ENCODE peak calls at places on chromosome 16, in nine cellular contexts. Z is NCI-H524; Q is GM04504; F is pons; B is GM13977; P is NCI-H774; J is endothelial cell; K is activated CD4-positive, alpha-beta T cell treated with anti-CD3 and anti-CD28 coated beads, Interleukin-2, amount 50 U/mL, for 1 hour; N is nephron progenitor cell. H is an unnamed sample.

GRCh38 chr16:50735629-50736122 is 6.2 kb upstream of the CYLD start:
- DNase-seq in F (peak), K (no peak), B (peak), P (no peak), J (no peak), Z (no peak), N (no peak), Q (no peak), H (peak)

GRCh38 chr16:58862334-58863024 is 128.4 kb upstream of the GOT2 start:
- DNase-seq in N (no peak), Q (no peak), P (no peak), K (no peak), J (no peak), B (no peak), Z (no peak), F (no peak), H (no peak)

GRCh38 chr16:72689851-72690250 is 358.1 kb downstream of the ZFHX3 start:
- DNase-seq in K (no peak), N (no peak), B (no peak), J (no peak), P (no peak), F (no peak), Z (no peak), Q (no peak), H (no peak)

GRCh38 chr16:30948087-30948955 is 547 bp upstream of the ORAI3 start:
- DNase-seq in N (peak), J (peak), Z (peak), P (peak), K (no peak), F (peak), Q (peak), B (peak), H (peak)

GRCh38 chr16:10076037-10076436 is 106.2 kb downstream of the GRIN2A start:
- DNase-seq in Q (no peak), F (no peak), K (no peak), P (no peak), N (no peak), Z (no peak), J (no peak), B (no peak), H (no peak)

GRCh38 chr16:67932462-67932840 is 789 bp upstream of the CTRL start:
- DNase-seq in F (no peak), N (no peak), K (no peak), P (no peak), J (no peak), Q (no peak), B (no peak), Z (no peak), H (no peak)

GRCh38 chr16:11084484-11085024 is 140.2 kb downstream of the CLEC16A start:
- DNase-seq in B (no peak), N (no peak), F (no peak), Z (no peak), K (no peak), P (no peak), Q (peak), J (no peak), H (no peak)

GRCh38 chr16:14296663-14297062 is 225.5 kb downstream of the MRTFB start:
- DNase-seq in K (no peak), P (no peak), B (no peak), N (no peak), Z (no peak), F (no peak), Q (no peak), J (no peak), H (no peak)

GRCh38 chr16:73020409-73020884 is 27.5 kb downstream of the ZFHX3 start:
- DNase-seq in J (no peak), N (no peak), K (no peak), B (no peak), P (peak), Z (peak), F (no peak), Q (peak), H (no peak)

GRCh38 chr16:73058616-73059409 is 10.9 kb upstream of the ZFHX3 start:
- DNase-seq in J (peak), Z (peak), N (peak), F (no peak), K (no peak), B (peak), P (peak), Q (no peak), H (no peak)

GRCh38 chr16:82088483-82088882 is 53.4 kb downstream of the HSD17B2 start:
- DNase-seq in N (no peak), F (no peak), J (no peak), B (no peak), Q (peak), P (no peak), K (no peak), Z (peak), H (no peak)

GRCh38 chr16:80707686-80708085 is 96.7 kb downstream of the CDYL2 start:
- DNase-seq in N (no peak), Z (no peak), F (no peak), J (no peak), P (no peak), B (no peak), K (no peak), Q (no peak), H (no peak)

GRCh38 chr16:24993722-24994686 is 21.2 kb downstream of the ARHGAP17 start:
- DNase-seq in K (no peak), P (no peak), Q (peak), J (no peak), N (no peak), F (no peak), B (no peak), Z (no peak), H (no peak)

GRCh38 chr16:20181386-20181785 is 107.7 kb upstream of the GPR139 start:
- DNase-seq in Z (no peak), K (no peak), N (no peak), B (no peak), Q (no peak), J (no peak), P (peak), F (no peak), H (no peak)

GRCh38 chr16:1472974-1473373 is 1.9 kb downstream of the CLCN7 start:
- DNase-seq in N (no peak), K (no peak), B (no peak), F (no peak), J (no peak), Q (no peak), P (no peak), Z (no peak), H (no peak)

GRCh38 chr16:24721830-24722238 is 7.6 kb upstream of the TNRC6A start:
- DNase-seq in K (no peak), Q (no peak), F (no peak), J (no peak), B (no peak), Z (no peak), N (no peak), P (no peak), H (peak)

GRCh38 chr16:85546585-85547447 is 66.3 kb upstream of the GSE1 start:
- DNase-seq in N (no peak), B (no peak), Z (no peak), F (no peak), J (no peak), P (no peak), K (no peak), Q (no peak), H (no peak)

GRCh38 chr16:67995423-67995822 is 3.9 kb downstream of the DPEP2 start:
- DNase-seq in Z (no peak), J (no peak), F (no peak), B (peak), K (no peak), N (no peak), P (no peak), Q (no peak), H (peak)

H was measured in activated CD4-positive, alpha-beta memory T cell treated with anti-CD3 and anti-CD28 coated beads for 36 hours.